ENCODE peak calls at places on chromosome 1, in four cellular contexts. One of them, this sample, is unnamed.
A peak's percentile ranks its signal among the peaks of the same experiment; 100 is the strongest.

GRCh38 chr1:39142394-39143060 is 62.0 kb upstream of the MACF1 start:
- DNase-seq in bronchial epithelial cell: peak; percentile 96
- DNase-seq in uterus: no peak
- DNase-seq in heart right ventricle: no peak
- DNase-seq in this sample: peak; percentile 73

GRCh38 chr1:42852608-42852980 is 6.2 kb downstream of the ZNF691 start:
- DNase-seq in bronchial epithelial cell: no peak
- DNase-seq in uterus: no peak
- DNase-seq in heart right ventricle: no peak
- DNase-seq in this sample: no peak

GRCh38 chr1:1371354-1371740 is 3.7 kb downstream of the AURKAIP1 start:
- DNase-seq in bronchial epithelial cell: no peak
- DNase-seq in uterus: no peak
- DNase-seq in heart right ventricle: no peak
- DNase-seq in this sample: no peak

GRCh38 chr1:222554177-222554576 is 6.3 kb upstream of the HHIPL2 start:
- DNase-seq in bronchial epithelial cell: no peak
- DNase-seq in uterus: no peak
- DNase-seq in heart right ventricle: no peak
- DNase-seq in this sample: no peak

GRCh38 chr1:15455522-15455921 is 1.0 kb upstream of the CELA2A start:
- DNase-seq in bronchial epithelial cell: no peak
- DNase-seq in uterus: no peak
- DNase-seq in heart right ventricle: no peak
- DNase-seq in this sample: no peak

GRCh38 chr1:5990913-5991783 is 1.1 kb downstream of the NPHP4 start:
- DNase-seq in bronchial epithelial cell: peak; percentile 10
- DNase-seq in uterus: no peak
- DNase-seq in heart right ventricle: no peak
- DNase-seq in this sample: peak; percentile 35

GRCh38 chr1:243474384-243474851 is 218.6 kb downstream of the SDCCAG8 start:
- DNase-seq in bronchial epithelial cell: no peak
- DNase-seq in uterus: no peak
- DNase-seq in heart right ventricle: no peak
- DNase-seq in this sample: no peak

GRCh38 chr1:55213885-55214213 is 1.3 kb downstream of the USP24 start:
- DNase-seq in bronchial epithelial cell: no peak
- DNase-seq in uterus: no peak
- DNase-seq in heart right ventricle: no peak
- DNase-seq in this sample: no peak

GRCh38 chr1:245589221-245589620 is 434.4 kb downstream of the KIF26B start:
- DNase-seq in bronchial epithelial cell: no peak
- DNase-seq in uterus: no peak
- DNase-seq in heart right ventricle: no peak
- DNase-seq in this sample: no peak

GRCh38 chr1:88683516-88683847 is 591 bp upstream of the PKN2 start:
- DNase-seq in bronchial epithelial cell: no peak
- DNase-seq in uterus: peak; percentile 36
- DNase-seq in heart right ventricle: peak; percentile 31
- DNase-seq in this sample: peak; percentile 64

GRCh38 chr1:165898837-165899236 is 71.4 kb downstream of the UCK2 start:
- DNase-seq in bronchial epithelial cell: peak; percentile 95
- DNase-seq in uterus: peak; percentile 32
- DNase-seq in heart right ventricle: peak; percentile 60
- DNase-seq in this sample: no peak

GRCh38 chr1:95286479-95286878 is 52.5 kb downstream of the RWDD3 start:
- DNase-seq in bronchial epithelial cell: peak; percentile 73
- DNase-seq in uterus: no peak
- DNase-seq in heart right ventricle: no peak
- DNase-seq in this sample: no peak

GRCh38 chr1:17531682-17532487 is 7.6 kb upstream of the ARHGEF10L start:
- DNase-seq in bronchial epithelial cell: no peak
- DNase-seq in uterus: peak; percentile 83
- DNase-seq in heart right ventricle: peak; percentile 68
- DNase-seq in this sample: peak; percentile 86

GRCh38 chr1:10504259-10504658 is 29.5 kb downstream of the PEX14 start:
- DNase-seq in bronchial epithelial cell: no peak
- DNase-seq in uterus: no peak
- DNase-seq in heart right ventricle: no peak
- DNase-seq in this sample: no peak

GRCh38 chr1:44860891-44861290 is 17.8 kb upstream of the PTCH2 start:
- DNase-seq in bronchial epithelial cell: no peak
- DNase-seq in uterus: no peak
- DNase-seq in heart right ventricle: no peak
- DNase-seq in this sample: no peak

GRCh38 chr1:36183309-36183856 is 27.4 kb downstream of the MAP7D1 start:
- DNase-seq in bronchial epithelial cell: peak; percentile 38
- DNase-seq in uterus: peak; percentile 59
- DNase-seq in heart right ventricle: no peak
- DNase-seq in this sample: no peak

DNA sequence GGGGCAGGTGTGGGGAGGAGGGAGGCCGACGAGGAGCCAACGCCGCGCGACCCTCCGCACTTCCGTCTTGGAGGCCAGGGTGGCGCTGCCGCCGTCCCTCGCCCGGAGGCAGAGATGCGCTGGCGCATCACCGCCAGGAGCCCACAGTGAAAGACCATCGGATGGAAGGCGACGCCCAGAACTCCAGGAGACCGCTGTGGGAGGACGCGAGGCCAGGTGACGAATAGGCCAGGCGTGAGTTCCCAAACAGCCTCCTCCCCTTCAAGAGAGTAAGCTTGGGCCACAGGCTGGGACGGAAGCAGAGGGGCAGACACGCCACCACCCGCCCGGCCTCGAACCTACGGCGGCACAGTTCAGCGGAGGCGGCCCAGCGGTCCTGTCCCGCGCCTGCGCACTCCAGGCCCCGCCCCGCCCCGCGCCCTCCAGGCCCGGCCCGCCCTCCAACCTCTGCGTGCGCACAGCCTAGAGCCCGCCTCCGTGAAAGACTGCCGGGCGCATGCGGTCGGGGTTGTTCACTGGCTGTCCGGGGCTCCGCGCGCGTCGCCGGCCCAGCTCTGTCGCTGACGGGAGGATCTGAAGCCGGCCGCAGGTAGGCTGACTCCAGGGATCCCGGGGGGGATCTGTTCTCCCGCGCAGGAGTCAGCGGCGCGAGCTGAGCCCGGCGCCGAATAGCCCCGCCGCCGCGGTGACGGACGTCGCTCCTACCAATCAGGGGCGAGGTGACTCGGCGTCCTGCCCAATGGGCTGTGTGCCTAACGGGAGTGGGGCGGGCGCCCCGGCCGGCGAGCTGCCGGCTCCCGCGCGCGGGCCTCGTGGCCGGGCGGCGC is at the start of gene CTPS1:
- DNase-seq in bronchial epithelial cell: peak; percentile 71
- DNase-seq in uterus: peak; percentile 95
- DNase-seq in heart right ventricle: peak; percentile 95
- DNase-seq in this sample: peak; percentile 95
- TF ChIP-seq CTCF in bronchial epithelial cell: peak; percentile 8
- TF ChIP-seq CTCF in uterus: peak; percentile 9
- TF ChIP-seq CTCF in heart right ventricle: peak; percentile 33
- TF ChIP-seq CTCF in this sample: no peak

GRCh38 chr1:146010126-146010738 is 11.3 kb downstream of the HJV start:
- DNase-seq in bronchial epithelial cell: no peak
- DNase-seq in uterus: no peak
- DNase-seq in heart right ventricle: no peak
- DNase-seq in this sample: no peak
- H3K4me3 ChIP-seq in bronchial epithelial cell: no peak overlapping the region
- H3K4me3 ChIP-seq in uterus: no peak overlapping the region
- H3K4me3 ChIP-seq in heart right ventricle: no peak overlapping the region
- H3K4me3 ChIP-seq in this sample: no peak overlapping the region

DNA sequence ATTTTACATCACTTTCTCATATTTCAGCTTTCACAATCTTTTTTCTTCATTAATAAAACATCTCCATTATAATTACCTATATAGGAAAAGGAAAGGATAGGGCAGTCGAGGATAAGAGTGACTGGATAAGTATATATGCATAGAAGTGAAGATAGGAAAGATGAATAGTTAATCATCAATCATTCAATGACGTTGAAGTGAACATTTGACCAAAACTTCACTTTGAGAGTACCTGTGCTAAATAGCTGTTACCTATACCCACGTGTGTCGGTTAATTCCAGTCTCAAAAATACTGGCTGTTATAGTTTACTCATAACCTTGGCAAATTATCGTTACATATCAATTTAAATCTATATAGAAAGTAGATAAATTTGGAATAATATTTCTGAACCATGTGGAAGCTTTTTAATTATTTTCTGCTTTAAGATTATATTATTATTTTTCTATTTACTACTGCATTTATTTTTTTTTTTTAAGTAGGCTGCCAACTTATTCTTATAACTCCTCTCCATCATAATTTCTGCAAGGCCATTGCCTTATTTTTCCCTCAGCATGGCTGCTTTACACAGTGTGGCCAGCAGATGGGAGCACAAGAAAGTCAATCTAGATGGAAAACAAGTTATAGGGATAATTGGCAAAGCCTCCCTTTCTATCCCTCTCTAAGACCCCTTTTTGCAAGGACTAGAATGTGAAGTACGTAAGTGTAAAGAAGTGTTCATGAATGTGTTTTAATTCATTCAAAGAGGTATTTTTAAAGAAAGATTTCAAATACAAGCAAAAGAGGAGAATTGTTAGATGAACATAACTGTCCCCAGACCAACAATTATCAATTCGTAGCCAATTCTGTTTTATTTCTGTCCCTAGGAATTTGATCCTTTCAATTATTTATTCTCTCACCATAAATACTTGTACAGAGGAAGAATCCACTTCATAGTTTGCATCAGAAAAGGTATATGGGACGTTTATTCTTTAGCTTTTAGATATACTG is 290.4 kb downstream of the KCNT2 start:
- DNase-seq in bronchial epithelial cell: peak; percentile 45
- DNase-seq in uterus: no peak
- DNase-seq in heart right ventricle: peak; percentile 7
- DNase-seq in this sample: peak; percentile 52
- TF ChIP-seq CTCF in bronchial epithelial cell: peak; percentile 40
- TF ChIP-seq CTCF in uterus: peak; percentile 30
- TF ChIP-seq CTCF in heart right ventricle: peak; percentile 53
- TF ChIP-seq CTCF in this sample: peak; percentile 47

GRCh38 chr1:4689271-4689935 is 35.0 kb downstream of the AJAP1 start:
- DNase-seq in bronchial epithelial cell: no peak
- DNase-seq in uterus: no peak
- DNase-seq in heart right ventricle: no peak
- DNase-seq in this sample: no peak

GRCh38 chr1:4684849-4685248 is 30.4 kb downstream of the AJAP1 start:
- DNase-seq in bronchial epithelial cell: no peak
- DNase-seq in uterus: no peak
- DNase-seq in heart right ventricle: no peak
- DNase-seq in this sample: no peak

GRCh38 chr1:4685466-4685865 is 31.1 kb downstream of the AJAP1 start:
- DNase-seq in bronchial epithelial cell: no peak
- DNase-seq in uterus: no peak
- DNase-seq in heart right ventricle: no peak
- DNase-seq in this sample: no peak

GRCh38 chr1:4689941-4690635 is 35.7 kb downstream of the AJAP1 start:
- DNase-seq in bronchial epithelial cell: no peak
- DNase-seq in uterus: no peak
- DNase-seq in heart right ventricle: no peak
- DNase-seq in this sample: no peak

DNA sequence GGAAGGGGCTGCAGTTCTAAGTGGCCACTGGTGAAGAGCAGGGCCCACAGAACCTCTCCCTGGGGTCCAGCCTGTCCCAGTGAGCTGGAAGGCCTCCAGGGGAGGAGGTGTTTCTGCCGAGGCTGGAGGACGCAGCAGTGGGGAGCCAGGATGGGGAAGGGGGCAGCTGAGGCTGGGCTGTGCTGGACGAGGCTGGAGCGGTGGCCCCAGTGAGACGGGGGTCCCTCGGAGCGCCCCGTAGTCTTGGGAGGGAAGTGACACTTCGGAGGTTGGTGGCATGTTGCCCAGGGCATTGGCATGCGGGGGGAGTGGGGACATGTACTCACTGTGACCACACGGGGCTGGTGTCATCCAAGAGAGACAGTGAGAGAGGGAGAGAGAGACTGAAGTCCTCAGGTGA is 33.5 kb downstream of the AJAP1 start:
- DNase-seq in bronchial epithelial cell: no peak
- DNase-seq in uterus: no peak
- DNase-seq in heart right ventricle: no peak
- DNase-seq in this sample: no peak
- H3K4me3 ChIP-seq in bronchial epithelial cell: no peak overlapping the region
- H3K4me3 ChIP-seq in uterus: no peak overlapping the region
- H3K4me3 ChIP-seq in heart right ventricle: no peak overlapping the region
- H3K4me3 ChIP-seq in this sample: no peak overlapping the region

GRCh38 chr1:82565546-82565945 is 764.8 kb downstream of the ADGRL2 start:
- DNase-seq in bronchial epithelial cell: peak; percentile 86
- DNase-seq in uterus: no peak
- DNase-seq in heart right ventricle: no peak
- DNase-seq in this sample: no peak

GRCh38 chr1:82567308-82567707 is 766.6 kb downstream of the ADGRL2 start:
- DNase-seq in bronchial epithelial cell: no peak
- DNase-seq in uterus: no peak
- DNase-seq in heart right ventricle: no peak
- DNase-seq in this sample: no peak

GRCh38 chr1:82562448-82562847 is 761.7 kb downstream of the ADGRL2 start:
- DNase-seq in bronchial epithelial cell: no peak
- DNase-seq in uterus: no peak
- DNase-seq in heart right ventricle: no peak
- DNase-seq in this sample: no peak

GRCh38 chr1:82564338-82564737 is 763.6 kb downstream of the ADGRL2 start:
- DNase-seq in bronchial epithelial cell: no peak
- DNase-seq in uterus: no peak
- DNase-seq in heart right ventricle: no peak
- DNase-seq in this sample: peak; percentile 38

GRCh38 chr1:82565146-82565545 is 764.4 kb downstream of the ADGRL2 start:
- DNase-seq in bronchial epithelial cell: peak; percentile 71
- DNase-seq in uterus: no peak
- DNase-seq in heart right ventricle: no peak
- DNase-seq in this sample: no peak
- TF ChIP-seq CTCF in bronchial epithelial cell: peak; percentile 17
- TF ChIP-seq CTCF in uterus: no peak
- TF ChIP-seq CTCF in heart right ventricle: no peak
- TF ChIP-seq CTCF in this sample: no peak

GRCh38 chr1:25046194-25046532 is 116.1 kb upstream of the RUNX3 start:
- DNase-seq in bronchial epithelial cell: no peak
- DNase-seq in uterus: no peak
- DNase-seq in heart right ventricle: no peak
- DNase-seq in this sample: no peak
- H3K4me3 ChIP-seq in bronchial epithelial cell: no peak overlapping the region
- H3K4me3 ChIP-seq in uterus: no peak overlapping the region
- H3K4me3 ChIP-seq in heart right ventricle: no peak overlapping the region
- H3K4me3 ChIP-seq in this sample: no peak overlapping the region

GRCh38 chr1:152777510-152778137 is 2.7 kb downstream of the LCE1F start:
- DNase-seq in bronchial epithelial cell: no peak
- DNase-seq in uterus: no peak
- DNase-seq in heart right ventricle: no peak
- DNase-seq in this sample: no peak
- TF ChIP-seq CTCF in bronchial epithelial cell: peak; percentile 69
- TF ChIP-seq CTCF in uterus: no peak
- TF ChIP-seq CTCF in heart right ventricle: no peak
- TF ChIP-seq CTCF in this sample: no peak

GRCh38 chr1:85280636-85281035 is 4.2 kb upstream of the BCL10 start:
- DNase-seq in bronchial epithelial cell: no peak
- DNase-seq in uterus: no peak
- DNase-seq in heart right ventricle: no peak
- DNase-seq in this sample: no peak

GRCh38 chr1:85282424-85282823 is 6.0 kb upstream of the BCL10 start:
- DNase-seq in bronchial epithelial cell: no peak
- DNase-seq in uterus: no peak
- DNase-seq in heart right ventricle: no peak
- DNase-seq in this sample: no peak

GRCh38 chr1:85283475-85284199 is 7.2 kb upstream of the BCL10 start:
- DNase-seq in bronchial epithelial cell: no peak
- DNase-seq in uterus: no peak
- DNase-seq in heart right ventricle: no peak
- DNase-seq in this sample: no peak

GRCh38 chr1:85279463-85280080 is 3.1 kb upstream of the BCL10 start:
- DNase-seq in bronchial epithelial cell: no peak
- DNase-seq in uterus: no peak
- DNase-seq in heart right ventricle: no peak
- DNase-seq in this sample: no peak

GRCh38 chr1:85284202-85284601 is 7.8 kb upstream of the BCL10 start:
- DNase-seq in bronchial epithelial cell: no peak
- DNase-seq in uterus: no peak
- DNase-seq in heart right ventricle: no peak
- DNase-seq in this sample: no peak
- H3K4me3 ChIP-seq in bronchial epithelial cell: no peak overlapping the region
- H3K4me3 ChIP-seq in uterus: no peak overlapping the region
- H3K4me3 ChIP-seq in heart right ventricle: no peak overlapping the region
- H3K4me3 ChIP-seq in this sample: no peak overlapping the region